ENCODE peak calls at places on chromosomes 4 and X, in six cellular contexts. One of them, this sample, is unnamed.

GRCh38 chr4:38663021-38663800 is 788 bp upstream of the KLF3 start:
- DNase-seq in pancreas: peak
- DNase-seq in PC-9: peak
- DNase-seq in transverse colon: no peak
- DNase-seq in gastrocnemius medialis: peak
- DNase-seq in CD4-positive, alpha-beta T cell: no peak
- DNase-seq in this sample: no peak

GRCh38 chr4:25457053-25457715 is 80.1 kb downstream of the ANAPC4 start:
- DNase-seq in transverse colon: no peak
- DNase-seq in CD4-positive, alpha-beta T cell: no peak
- DNase-seq in gastrocnemius medialis: no peak
- DNase-seq in PC-9: no peak
- DNase-seq in pancreas: no peak
- DNase-seq in this sample: no peak

GRCh38 chrX:154734101-154734781 is 16.6 kb downstream of the GAB3 start:
- DNase-seq in transverse colon: peak
- DNase-seq in gastrocnemius medialis: no peak
- DNase-seq in PC-9: no peak
- DNase-seq in pancreas: no peak
- DNase-seq in CD4-positive, alpha-beta T cell: peak
- DNase-seq in this sample: peak

GRCh38 chr4:152257601-152258066 is 278.3 kb downstream of the FBXW7 start:
- DNase-seq in CD4-positive, alpha-beta T cell: no peak
- DNase-seq in PC-9: no peak
- DNase-seq in pancreas: no peak
- DNase-seq in transverse colon: no peak
- DNase-seq in gastrocnemius medialis: no peak
- DNase-seq in this sample: no peak

GRCh38 chrX:136768469-136769084 is 12.2 kb downstream of the ARHGEF6 start:
- DNase-seq in pancreas: no peak
- DNase-seq in CD4-positive, alpha-beta T cell: no peak
- DNase-seq in gastrocnemius medialis: peak
- DNase-seq in transverse colon: peak
- DNase-seq in PC-9: peak
- DNase-seq in this sample: peak

GRCh38 chrX:110418857-110419249 is 60.2 kb downstream of the RTL9 start:
- DNase-seq in CD4-positive, alpha-beta T cell: no peak
- DNase-seq in transverse colon: no peak
- DNase-seq in pancreas: no peak
- DNase-seq in PC-9: no peak
- DNase-seq in gastrocnemius medialis: no peak
- DNase-seq in this sample: no peak

GRCh38 chr4:30847157-30847556 is 127.0 kb downstream of the PCDH7 start:
- DNase-seq in transverse colon: no peak
- DNase-seq in gastrocnemius medialis: no peak
- DNase-seq in pancreas: no peak
- DNase-seq in PC-9: no peak
- DNase-seq in CD4-positive, alpha-beta T cell: no peak
- DNase-seq in this sample: no peak

GRCh38 chr4:86036729-86037128 is 323.1 kb downstream of the MAPK10 start:
- DNase-seq in PC-9: peak
- DNase-seq in transverse colon: no peak
- DNase-seq in CD4-positive, alpha-beta T cell: no peak
- DNase-seq in pancreas: no peak
- DNase-seq in gastrocnemius medialis: no peak
- DNase-seq in this sample: no peak

GRCh38 chr4:5788144-5788543 is 77.1 kb downstream of the EVC start:
- DNase-seq in PC-9: no peak
- DNase-seq in gastrocnemius medialis: no peak
- DNase-seq in pancreas: no peak
- DNase-seq in transverse colon: no peak
- DNase-seq in CD4-positive, alpha-beta T cell: no peak
- DNase-seq in this sample: no peak

GRCh38 chr4:16034010-16034829 is 49.6 kb downstream of the PROM1 start:
- DNase-seq in CD4-positive, alpha-beta T cell: no peak
- DNase-seq in gastrocnemius medialis: no peak
- DNase-seq in PC-9: peak
- DNase-seq in transverse colon: no peak
- DNase-seq in pancreas: no peak
- DNase-seq in this sample: no peak

GRCh38 chr4:109332926-109333464 is 30.5 kb upstream of the COL25A1 start:
- DNase-seq in pancreas: no peak
- DNase-seq in gastrocnemius medialis: no peak
- DNase-seq in transverse colon: no peak
- DNase-seq in CD4-positive, alpha-beta T cell: no peak
- DNase-seq in PC-9: no peak
- DNase-seq in this sample: no peak

GRCh38 chr4:117817316-117817715 is 217.0 kb upstream of the NDST3 start:
- DNase-seq in pancreas: no peak
- DNase-seq in gastrocnemius medialis: no peak
- DNase-seq in transverse colon: no peak
- DNase-seq in CD4-positive, alpha-beta T cell: no peak
- DNase-seq in PC-9: no peak
- DNase-seq in this sample: no peak

GRCh38 chrX:125340508-125340907 is 20.8 kb downstream of the TEX13C start:
- DNase-seq in CD4-positive, alpha-beta T cell: no peak
- DNase-seq in transverse colon: no peak
- DNase-seq in PC-9: no peak
- DNase-seq in pancreas: no peak
- DNase-seq in gastrocnemius medialis: no peak
- DNase-seq in this sample: no peak

DNA sequence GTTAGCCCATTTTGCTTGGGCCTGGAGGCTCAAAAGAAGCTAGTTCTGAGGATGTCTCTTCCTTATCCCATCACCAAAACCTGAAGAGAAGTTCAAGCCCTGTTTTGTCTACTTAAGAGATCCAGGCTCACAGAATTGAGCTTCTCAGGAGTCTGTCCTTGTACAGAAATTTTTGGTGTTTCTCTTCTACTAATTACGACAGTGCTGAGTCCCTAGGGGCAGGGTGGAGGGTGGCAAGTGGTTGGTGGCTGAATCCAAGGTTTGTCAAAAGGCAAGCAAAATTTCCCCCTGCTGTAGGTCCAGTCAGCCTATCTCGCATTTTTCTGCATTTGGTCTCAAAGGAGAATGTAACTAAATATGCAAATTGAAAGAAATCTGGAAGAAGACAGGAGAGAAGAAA is 377.9 kb downstream of the SMARCA1 start:
- DNase-seq in transverse colon: no peak
- DNase-seq in pancreas: no peak
- DNase-seq in PC-9: no peak
- DNase-seq in CD4-positive, alpha-beta T cell: no peak
- DNase-seq in gastrocnemius medialis: no peak
- DNase-seq in this sample: no peak
- H3K27ac ChIP-seq in transverse colon: no peak
- H3K27ac ChIP-seq in pancreas: no peak
- H3K27ac ChIP-seq in PC-9: no peak
- H3K27ac ChIP-seq in CD4-positive, alpha-beta T cell: no peak
- H3K27ac ChIP-seq in gastrocnemius medialis: no peak
- H3K27ac ChIP-seq in this sample: no peak

DNA sequence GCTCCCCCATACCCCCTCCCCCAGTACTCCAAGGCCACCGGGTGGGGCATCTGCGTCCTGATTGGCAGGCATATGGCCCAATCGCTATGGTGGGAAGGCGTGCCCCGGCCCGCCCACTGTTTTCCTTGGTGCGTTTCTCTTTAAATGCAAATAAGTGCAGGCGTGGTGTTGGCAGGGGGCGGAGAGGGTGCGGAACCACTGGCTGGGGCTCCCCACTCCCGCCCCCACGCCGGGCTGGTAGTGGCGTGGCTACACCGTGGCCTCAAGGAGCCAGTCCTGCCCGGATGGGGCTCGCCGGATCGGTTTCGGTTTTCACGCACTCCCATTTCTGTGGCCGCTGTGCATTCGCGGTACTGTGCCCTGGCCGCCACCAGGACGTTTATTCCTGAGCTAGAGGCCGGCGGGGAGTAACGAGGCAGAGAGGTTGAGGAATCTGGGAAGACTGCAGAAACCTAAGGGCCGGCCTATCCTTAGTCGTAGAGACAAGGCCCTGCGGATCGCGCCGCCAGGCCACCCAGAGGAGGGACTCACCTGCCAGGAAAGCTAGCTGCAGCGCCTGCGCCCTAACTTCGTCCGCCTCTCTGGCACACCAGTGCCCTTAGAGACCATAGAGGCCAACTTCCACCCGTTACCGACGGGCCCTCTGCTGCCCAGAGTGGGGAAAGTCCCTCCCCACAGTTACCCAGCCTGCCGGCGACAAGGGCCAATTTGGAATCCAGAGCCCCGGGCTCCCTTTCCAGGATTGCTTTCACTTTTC is 405 bp upstream of the AMER1 start:
- DNase-seq in CD4-positive, alpha-beta T cell: peak
- DNase-seq in transverse colon: peak
- DNase-seq in PC-9: peak
- DNase-seq in pancreas: peak
- DNase-seq in gastrocnemius medialis: peak
- DNase-seq in this sample: peak
- TF ChIP-seq CTCF in CD4-positive, alpha-beta T cell: no peak
- TF ChIP-seq CTCF in transverse colon: peak
- TF ChIP-seq CTCF in PC-9: no peak
- TF ChIP-seq CTCF in pancreas: no peak
- TF ChIP-seq CTCF in gastrocnemius medialis: no peak
- TF ChIP-seq CTCF in this sample: peak

GRCh38 chr4:10077492-10078335 is 38.9 kb downstream of the WDR1 start:
- DNase-seq in pancreas: no peak
- DNase-seq in PC-9: no peak
- DNase-seq in CD4-positive, alpha-beta T cell: no peak
- DNase-seq in gastrocnemius medialis: no peak
- DNase-seq in transverse colon: no peak
- DNase-seq in this sample: peak
- H3K27ac ChIP-seq in pancreas: no peak
- H3K27ac ChIP-seq in PC-9: no peak
- H3K27ac ChIP-seq in CD4-positive, alpha-beta T cell: no peak
- H3K27ac ChIP-seq in gastrocnemius medialis: peak
- H3K27ac ChIP-seq in transverse colon: no peak
- H3K27ac ChIP-seq in this sample: peak

GRCh38 chrX:38305971-38306370 is 21.3 kb downstream of the RPGR start:
- DNase-seq in PC-9: no peak
- DNase-seq in gastrocnemius medialis: peak
- DNase-seq in CD4-positive, alpha-beta T cell: no peak
- DNase-seq in pancreas: no peak
- DNase-seq in transverse colon: no peak
- DNase-seq in this sample: no peak

GRCh38 chrX:38304010-38304409 is 23.3 kb downstream of the RPGR start:
- DNase-seq in transverse colon: no peak
- DNase-seq in pancreas: no peak
- DNase-seq in CD4-positive, alpha-beta T cell: no peak
- DNase-seq in PC-9: no peak
- DNase-seq in gastrocnemius medialis: no peak
- DNase-seq in this sample: no peak
- TF ChIP-seq CTCF in transverse colon: no peak
- TF ChIP-seq CTCF in pancreas: peak
- TF ChIP-seq CTCF in CD4-positive, alpha-beta T cell: no peak
- TF ChIP-seq CTCF in PC-9: no peak
- TF ChIP-seq CTCF in gastrocnemius medialis: no peak
- TF ChIP-seq CTCF in this sample: no peak

DNA sequence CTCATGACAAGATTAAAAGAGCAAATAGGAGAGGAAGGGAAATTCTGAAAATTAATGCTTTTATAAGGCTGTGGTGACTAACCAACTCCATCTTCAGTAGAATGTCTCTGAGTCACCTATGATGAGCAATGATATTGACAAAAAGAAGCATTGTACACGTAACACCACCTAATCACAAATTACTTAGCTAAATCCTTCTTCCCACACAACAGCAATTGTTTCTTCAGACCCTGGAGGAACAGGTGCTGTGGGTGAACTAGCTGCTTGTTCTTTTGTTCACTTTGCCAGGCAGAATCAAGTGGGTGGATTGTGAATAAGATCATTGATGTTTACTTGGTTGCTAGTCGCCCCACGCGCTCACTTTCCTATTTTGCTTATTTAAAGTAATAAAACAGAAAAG is 315.5 kb downstream of the CAMK2D start:
- DNase-seq in gastrocnemius medialis: no peak
- DNase-seq in transverse colon: no peak
- DNase-seq in PC-9: peak
- DNase-seq in CD4-positive, alpha-beta T cell: no peak
- DNase-seq in pancreas: no peak
- DNase-seq in this sample: no peak
- H3K27ac ChIP-seq in gastrocnemius medialis: peak
- H3K27ac ChIP-seq in transverse colon: peak
- H3K27ac ChIP-seq in PC-9: no peak
- H3K27ac ChIP-seq in CD4-positive, alpha-beta T cell: no peak
- H3K27ac ChIP-seq in pancreas: no peak
- H3K27ac ChIP-seq in this sample: peak

GRCh38 chrX:39834600-39834999 is 263.2 kb downstream of the BCOR start:
- DNase-seq in gastrocnemius medialis: no peak
- DNase-seq in transverse colon: no peak
- DNase-seq in pancreas: no peak
- DNase-seq in CD4-positive, alpha-beta T cell: no peak
- DNase-seq in PC-9: no peak
- DNase-seq in this sample: no peak
- TF ChIP-seq CTCF in gastrocnemius medialis: no peak
- TF ChIP-seq CTCF in transverse colon: no peak
- TF ChIP-seq CTCF in pancreas: no peak
- TF ChIP-seq CTCF in CD4-positive, alpha-beta T cell: no peak
- TF ChIP-seq CTCF in PC-9: no peak
- TF ChIP-seq CTCF in this sample: no peak

DNA sequence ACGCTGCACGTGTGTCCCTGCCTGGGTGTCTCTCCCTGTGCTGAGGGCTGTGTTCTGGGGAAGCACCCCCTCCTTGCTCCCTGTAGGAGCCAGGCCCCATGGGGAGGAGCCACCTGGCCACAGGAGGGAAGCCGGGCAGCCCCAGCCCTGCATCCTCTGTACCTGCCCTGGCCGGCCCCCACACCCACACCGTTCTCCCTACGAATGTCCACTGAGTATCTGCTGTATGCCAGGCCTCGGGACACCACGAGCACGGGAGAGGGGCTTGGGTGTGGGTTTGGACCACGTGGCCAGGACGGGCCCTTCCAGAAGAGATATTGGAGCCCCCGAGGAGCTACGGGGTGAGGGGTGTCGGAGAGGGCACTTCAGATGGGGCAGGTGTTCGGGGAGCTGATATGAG is 6.3 kb downstream of the FGFRL1 start:
- DNase-seq in transverse colon: no peak
- DNase-seq in CD4-positive, alpha-beta T cell: no peak
- DNase-seq in gastrocnemius medialis: no peak
- DNase-seq in pancreas: no peak
- DNase-seq in PC-9: no peak
- DNase-seq in this sample: no peak
- H3K27ac ChIP-seq in transverse colon: no peak
- H3K27ac ChIP-seq in CD4-positive, alpha-beta T cell: no peak
- H3K27ac ChIP-seq in gastrocnemius medialis: no peak
- H3K27ac ChIP-seq in pancreas: no peak
- H3K27ac ChIP-seq in PC-9: no peak
- H3K27ac ChIP-seq in this sample: no peak

GRCh38 chr4:156475322-156475721 is 496.3 kb downstream of the PDGFC start:
- DNase-seq in transverse colon: no peak
- DNase-seq in PC-9: no peak
- DNase-seq in CD4-positive, alpha-beta T cell: no peak
- DNase-seq in pancreas: no peak
- DNase-seq in gastrocnemius medialis: no peak
- DNase-seq in this sample: no peak
- TF ChIP-seq CTCF in transverse colon: peak
- TF ChIP-seq CTCF in PC-9: peak
- TF ChIP-seq CTCF in CD4-positive, alpha-beta T cell: no peak
- TF ChIP-seq CTCF in pancreas: peak
- TF ChIP-seq CTCF in gastrocnemius medialis: peak
- TF ChIP-seq CTCF in this sample: peak